ENCODE peak calls at places on chromosomes 13 and 19, in seven cellular contexts. E is breast epithelium, B is HCT116, K is endothelial cell of umbilical vein, H is sigmoid colon, I is transverse colon, W is upper lobe of left lung. C is an unnamed sample.

GRCh38 chr19:51246153-51246552 is 4.7 kb upstream of the SIGLECL1 start:
- DNase-seq in E (no peak), B (no peak), K (no peak), H (no peak), I (no peak), W (no peak), C (no peak)

GRCh38 chr19:37953576-37954303 is 46.7 kb downstream of the SIPA1L3 start:
- DNase-seq in E (no peak), B (no peak), K (no peak), H (no peak), I (no peak), W (no peak), C (no peak)

GRCh38 chr13:33107403-33107760 is 91.2 kb downstream of the KL start:
- DNase-seq in E (no peak), B (no peak), K (no peak), H (no peak), I (no peak), W (no peak), C (no peak)

GRCh38 chr19:13035820-13036365 is 40.6 kb downstream of the NFIX start:
- DNase-seq in E (no peak), B (no peak), K (no peak), H (no peak), I (no peak), W (no peak), C (no peak)

GRCh38 chr13:26759907-26760834 is at the start of gene GPR12:
- DNase-seq in E (no peak), B (no peak), K (peak; percentile 3), H (no peak), I (no peak), W (no peak), C (no peak)

GRCh38 chr19:33063356-33064116 is 1.2 kb downstream of the RHPN2 start:
- DNase-seq in E (no peak), B (no peak), K (no peak), H (no peak), I (peak; percentile 78), W (no peak), C (peak; percentile 48)

GRCh38 chr19:47618771-47619170 is 9.8 kb downstream of the BICRA start:
- DNase-seq in E (no peak), B (no peak), K (no peak), H (peak; percentile 89), I (peak; percentile 44), W (no peak), C (no peak)

GRCh38 chr13:76853481-76853880 is 32.7 kb downstream of the KCTD12 start:
- DNase-seq in E (no peak), B (no peak), K (peak; percentile 81), H (no peak), I (no peak), W (no peak), C (no peak)

GRCh38 chr13:97116754-97117153 is 105.4 kb upstream of the MBNL2 start:
- DNase-seq in E (no peak), B (no peak), K (peak; percentile 69), H (peak; percentile 74), I (no peak), W (peak; percentile 66), C (no peak)

DNA sequence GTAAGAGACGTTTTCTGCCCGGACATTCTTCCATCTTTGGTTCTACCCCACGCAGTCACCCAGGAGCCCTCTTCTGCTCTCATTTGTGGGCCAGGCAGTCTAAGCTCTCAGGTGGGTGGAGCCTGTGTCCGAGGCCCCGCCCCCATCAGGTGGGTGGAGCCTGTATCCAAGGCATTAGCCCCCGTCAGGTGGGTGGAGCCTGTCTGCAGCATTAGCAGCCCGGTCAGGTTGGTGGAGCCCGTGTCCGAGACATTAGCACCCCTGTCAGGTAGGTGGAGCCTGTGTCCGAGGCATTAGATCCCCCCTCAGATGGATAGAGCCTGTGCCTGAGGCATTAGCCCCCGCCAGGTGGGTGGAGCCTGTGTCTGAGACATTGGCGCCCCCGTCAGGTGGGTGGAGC is 45.5 kb upstream of the C13orf46 start:
- DNase-seq in E (no peak), B (peak; percentile 8), K (no peak), H (no peak), I (no peak), W (no peak), C (no peak)
- TF ChIP-seq POLR2AphosphoS5 in E (no peak), B (no peak), K (no peak), H (no peak), I (no peak), W (no peak), C (no peak)

DNA sequence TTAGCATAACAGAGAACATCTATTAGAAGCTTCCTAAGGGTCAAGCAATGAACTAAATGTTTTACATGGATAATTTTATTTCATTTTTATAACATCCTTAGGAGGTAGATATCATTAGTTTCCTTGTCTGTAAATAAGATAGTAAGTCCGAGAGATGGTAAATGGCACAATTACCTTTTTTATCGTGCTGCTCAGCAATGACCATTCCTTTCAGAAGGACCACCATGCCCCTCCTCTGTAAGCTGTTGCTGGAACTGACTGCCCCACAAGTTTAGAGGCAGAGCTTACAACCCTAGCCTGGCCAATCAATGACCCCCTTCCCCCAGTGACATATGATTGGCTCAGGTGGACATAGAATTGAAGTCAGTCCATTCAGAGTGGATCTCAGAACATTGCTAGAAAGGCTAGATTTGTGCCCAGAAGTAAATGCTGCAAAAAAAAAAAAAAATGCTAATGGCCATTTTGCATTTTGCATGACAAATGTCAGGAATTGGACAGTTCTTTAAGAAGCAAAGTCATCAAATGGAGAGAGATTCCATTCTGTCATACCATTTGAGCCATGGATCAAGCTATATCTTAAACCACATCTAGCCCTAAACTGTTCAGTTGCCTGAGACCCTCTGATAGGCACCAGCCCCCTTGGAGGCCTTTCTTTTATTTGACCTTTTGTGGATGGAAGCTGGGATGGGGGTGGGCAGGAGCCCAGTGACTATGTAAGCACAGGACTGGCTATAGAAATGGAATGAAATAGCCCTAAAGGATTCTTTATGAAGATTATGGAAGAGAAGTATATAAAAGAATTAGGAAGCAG is 668.3 kb downstream of the UQCRFS1 start:
- DNase-seq in E (no peak), B (no peak), K (no peak), H (no peak), I (no peak), W (no peak), C (no peak)
- H3K4me1 ChIP-seq in E (no peaks in the 10 kb centered on the region), B (no peaks in the 10 kb centered on the region), K (no peaks in the 10 kb centered on the region), H (no peaks in the 10 kb centered on the region), I (no peaks in the 10 kb centered on the region), W (no peaks in the 10 kb centered on the region), C (no peaks in the 10 kb centered on the region)

GRCh38 chr13:89673789-89674311 is 1673.6 kb upstream of the MIR17HG start:
- DNase-seq in E (no peak), B (no peak), K (no peak), H (no peak), I (no peak), W (no peak), C (no peak)

DNA sequence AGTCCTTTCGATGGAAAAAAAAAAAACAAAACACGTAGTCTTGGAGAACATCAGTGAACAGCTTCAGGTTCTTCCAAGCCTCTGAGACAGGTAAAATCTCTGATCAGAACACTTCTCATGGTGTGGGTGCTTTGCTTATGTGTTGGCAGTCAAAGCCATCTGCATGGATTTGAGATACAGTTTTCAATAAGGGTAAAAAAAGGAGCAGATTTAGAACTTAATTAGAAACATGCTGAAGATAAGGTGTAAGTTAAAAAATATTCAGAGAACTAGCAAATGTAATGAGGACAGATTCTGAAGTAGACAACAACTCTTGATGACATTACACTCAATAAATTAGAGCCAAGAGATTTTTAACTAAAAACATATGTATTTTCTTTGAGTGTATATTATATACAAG is 1668.8 kb upstream of the MIR17HG start:
- DNase-seq in E (no peak), B (no peak), K (no peak), H (no peak), I (no peak), W (no peak), C (no peak)
- TF ChIP-seq CTCF in E (no peak), B (no peak), K (no peak), H (no peak), I (no peak), W (no peak), C (no peak)

DNA sequence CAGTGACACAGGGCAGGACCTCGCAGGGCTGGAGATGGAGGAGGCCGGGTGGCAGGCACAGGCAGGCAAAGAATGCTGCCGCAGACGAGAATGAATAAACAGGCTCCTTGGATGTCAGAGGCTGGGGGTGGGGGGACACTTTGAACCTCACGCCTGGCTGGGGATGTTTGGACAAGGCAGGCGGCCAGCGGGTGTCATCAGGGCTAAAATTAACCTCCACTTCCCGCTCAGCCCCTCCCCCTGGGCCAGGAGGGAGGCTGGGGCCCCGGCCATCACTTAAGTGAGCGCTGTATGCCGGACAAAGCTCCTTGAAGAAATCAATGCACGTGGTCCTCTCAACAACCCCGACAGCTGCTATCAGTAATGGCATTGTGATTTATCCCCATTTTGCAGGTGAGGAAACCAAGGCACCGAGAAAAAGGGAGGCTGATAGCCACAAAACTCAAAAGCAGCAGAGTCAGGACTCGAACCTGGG is 10.3 kb upstream of the FUT5 start:
- DNase-seq in E (no peak), B (no peak), K (no peak), H (peak; percentile 97), I (peak; percentile 74), W (peak; percentile 46), C (peak; percentile 57)
- TF ChIP-seq POLR2AphosphoS5 in E (no peak), B (no peak), K (no peak), H (peak; percentile 71), I (peak; percentile 41), W (no peak), C (peak; percentile 62)

DNA sequence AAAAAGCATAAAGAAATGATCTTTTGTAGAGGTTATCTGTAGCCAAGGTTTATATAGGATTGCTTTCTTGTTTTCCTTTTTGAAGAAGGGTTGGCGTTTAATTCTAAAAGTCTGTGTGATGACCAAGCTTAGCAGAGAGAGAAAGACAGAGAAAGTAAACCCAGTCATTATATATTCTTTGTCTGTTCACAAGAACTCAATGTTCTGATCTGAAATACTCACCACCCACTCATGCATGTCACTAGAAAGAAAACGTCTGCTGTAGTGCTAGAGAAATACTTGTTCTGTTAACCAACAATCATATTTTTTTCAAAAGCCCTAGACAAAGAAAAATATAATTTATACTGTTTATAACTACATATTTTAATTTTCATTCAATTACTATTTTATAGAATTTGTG is 173.7 kb upstream of the SLITRK5 start:
- DNase-seq in E (no peak), B (no peak), K (no peak), H (no peak), I (no peak), W (no peak), C (no peak)
- H3K4me1 ChIP-seq in E (no peaks in the 10 kb centered on the region), B (no peaks in the 10 kb centered on the region), K (no peaks in the 10 kb centered on the region), H (no peaks in the 10 kb centered on the region), I (no peaks in the 10 kb centered on the region), W (no peaks in the 10 kb centered on the region), C (no peaks in the 10 kb centered on the region)

GRCh38 chr13:39016789-39017188 is 21.1 kb downstream of the PROSER1 start:
- DNase-seq in E (no peak), B (peak; percentile 16), K (peak; percentile 47), H (no peak), I (peak; percentile 17), W (no peak), C (no peak)
- TF ChIP-seq CTCF in E (no peak), B (peak; percentile 58), K (peak; percentile 56), H (peak; percentile 21), I (peak; percentile 40), W (no peak), C (peak; percentile 15)

DNA sequence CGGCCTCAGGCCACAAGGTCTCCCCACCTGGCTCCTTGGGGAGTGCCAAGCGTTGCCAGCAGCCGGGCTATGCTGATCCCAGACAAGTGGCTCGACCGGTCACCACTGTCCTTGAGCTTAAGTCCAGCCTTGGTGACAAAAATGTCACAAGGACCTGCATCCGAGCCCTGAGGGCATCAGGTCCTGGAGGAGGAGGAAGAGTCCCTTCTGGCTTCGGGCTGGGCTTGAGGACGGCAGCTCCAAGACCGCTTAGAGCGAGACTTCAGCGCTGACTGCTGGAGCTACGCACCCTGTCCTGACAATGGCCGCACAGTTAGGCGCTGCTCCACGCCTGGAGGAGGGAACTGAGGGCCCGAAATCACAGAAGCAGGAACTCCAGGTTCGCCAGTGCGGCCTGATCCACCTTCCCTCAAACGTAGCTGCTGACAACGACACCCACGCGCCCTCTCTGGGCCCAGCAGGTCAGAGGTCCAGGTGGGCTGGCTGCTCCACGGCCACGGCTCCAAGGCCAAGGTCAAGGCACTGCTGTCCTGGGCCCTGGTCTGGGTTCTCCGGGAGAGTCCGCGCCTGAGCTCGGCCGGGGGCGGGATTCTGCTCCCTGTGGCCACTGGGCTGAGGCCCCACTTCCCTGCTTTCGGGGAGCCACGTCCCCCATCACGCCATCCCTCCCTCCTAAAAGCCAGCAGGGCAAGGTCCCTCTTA is 7.0 kb downstream of the SBNO2 start:
- DNase-seq in E (peak; percentile 67), B (no peak), K (no peak), H (no peak), I (no peak), W (peak; percentile 92), C (no peak)
- TF ChIP-seq POLR2AphosphoS5 in E (no peak), B (no peak), K (no peak), H (no peak), I (no peak), W (peak; percentile 4), C (no peak)